ENCODE peak calls at places on chromosome 14, in seven cellular contexts. One of them, this sample, is unnamed.
A peak's percentile ranks its signal among the peaks of the same experiment; 100 is the strongest.

GRCh38 chr14:77119852-77120251 is 21.7 kb downstream of the ZDHHC22 start:
- DNase-seq in fibroblast of villous mesenchyme: no peak
- DNase-seq in Peyer's patch: no peak
- DNase-seq in Panc1: no peak
- DNase-seq in Calu3: no peak
- DNase-seq in MCF 10A: no peak
- DNase-seq in natural killer cell: no peak
- DNase-seq in this sample: no peak

GRCh38 chr14:63918411-63918810 is 65.6 kb downstream of the SYNE2 start:
- DNase-seq in MCF 10A: no peak
- DNase-seq in Peyer's patch: no peak
- DNase-seq in natural killer cell: no peak
- DNase-seq in Calu3: no peak
- DNase-seq in Panc1: no peak
- DNase-seq in fibroblast of villous mesenchyme: no peak
- DNase-seq in this sample: no peak

GRCh38 chr14:105207460-105207901 is 26.4 kb upstream of the NUDT14 start:
- DNase-seq in Peyer's patch: no peak
- DNase-seq in fibroblast of villous mesenchyme: no peak
- DNase-seq in Panc1: no peak
- DNase-seq in Calu3: no peak
- DNase-seq in MCF 10A: no peak
- DNase-seq in natural killer cell: no peak
- DNase-seq in this sample: no peak

GRCh38 chr14:68526420-68527105 is 266.3 kb downstream of the ZFP36L1 start:
- DNase-seq in Panc1: no peak
- DNase-seq in fibroblast of villous mesenchyme: no peak
- DNase-seq in natural killer cell: no peak
- DNase-seq in Peyer's patch: no peak
- DNase-seq in MCF 10A: peak; percentile 81
- DNase-seq in Calu3: peak; percentile 21
- DNase-seq in this sample: no peak

GRCh38 chr14:105582639-105583038 is 56.3 kb downstream of the TMEM121 start:
- DNase-seq in Panc1: no peak
- DNase-seq in fibroblast of villous mesenchyme: no peak
- DNase-seq in MCF 10A: no peak
- DNase-seq in Peyer's patch: peak; percentile 58
- DNase-seq in natural killer cell: peak; percentile 7
- DNase-seq in Calu3: no peak
- DNase-seq in this sample: peak; percentile 92

GRCh38 chr14:25908707-25909106 is 689.1 kb downstream of the NOVA1 start:
- DNase-seq in Panc1: no peak
- DNase-seq in Peyer's patch: no peak
- DNase-seq in MCF 10A: no peak
- DNase-seq in natural killer cell: no peak
- DNase-seq in fibroblast of villous mesenchyme: no peak
- DNase-seq in Calu3: no peak
- DNase-seq in this sample: no peak

GRCh38 chr14:71063351-71063750 is 156.1 kb downstream of the PCNX1 start:
- DNase-seq in MCF 10A: no peak
- DNase-seq in fibroblast of villous mesenchyme: no peak
- DNase-seq in Peyer's patch: no peak
- DNase-seq in Panc1: no peak
- DNase-seq in natural killer cell: no peak
- DNase-seq in Calu3: no peak
- DNase-seq in this sample: no peak

GRCh38 chr14:92154283-92154942 is 32.6 kb downstream of the CPSF2 start:
- DNase-seq in Panc1: no peak
- DNase-seq in fibroblast of villous mesenchyme: no peak
- DNase-seq in Calu3: no peak
- DNase-seq in MCF 10A: peak; percentile 7
- DNase-seq in natural killer cell: no peak
- DNase-seq in Peyer's patch: no peak
- DNase-seq in this sample: no peak

GRCh38 chr14:56808314-56809201 is 1.7 kb downstream of the OTX2 start:
- DNase-seq in natural killer cell: no peak
- DNase-seq in MCF 10A: no peak
- DNase-seq in Peyer's patch: peak; percentile 45
- DNase-seq in Calu3: no peak
- DNase-seq in fibroblast of villous mesenchyme: no peak
- DNase-seq in Panc1: no peak
- DNase-seq in this sample: no peak

GRCh38 chr14:92321701-92322100 is 1.3 kb upstream of the SLC24A4 start:
- DNase-seq in Panc1: no peak
- DNase-seq in fibroblast of villous mesenchyme: no peak
- DNase-seq in Calu3: no peak
- DNase-seq in natural killer cell: no peak
- DNase-seq in MCF 10A: no peak
- DNase-seq in Peyer's patch: no peak
- DNase-seq in this sample: no peak

GRCh38 chr14:68458840-68459469 is 333.9 kb downstream of the ZFP36L1 start:
- DNase-seq in MCF 10A: peak; percentile 94
- DNase-seq in Peyer's patch: no peak
- DNase-seq in Panc1: no peak
- DNase-seq in natural killer cell: no peak
- DNase-seq in fibroblast of villous mesenchyme: peak; percentile 91
- DNase-seq in Calu3: peak; percentile 45
- DNase-seq in this sample: no peak

GRCh38 chr14:34554540-34555250 is 15.2 kb upstream of the EAPP start:
- DNase-seq in fibroblast of villous mesenchyme: no peak
- DNase-seq in MCF 10A: peak; percentile 12
- DNase-seq in natural killer cell: no peak
- DNase-seq in Calu3: no peak
- DNase-seq in Panc1: peak; percentile 42
- DNase-seq in Peyer's patch: no peak
- DNase-seq in this sample: peak; percentile 9

GRCh38 chr14:94677239-94677612 is 65.0 kb downstream of the SERPINA3 start:
- DNase-seq in Calu3: no peak
- DNase-seq in fibroblast of villous mesenchyme: no peak
- DNase-seq in Panc1: no peak
- DNase-seq in Peyer's patch: no peak
- DNase-seq in natural killer cell: no peak
- DNase-seq in MCF 10A: no peak
- DNase-seq in this sample: no peak

GRCh38 chr14:68937790-68938514 is 41.1 kb downstream of the ACTN1 start:
- DNase-seq in Calu3: peak; percentile 74
- DNase-seq in MCF 10A: no peak
- DNase-seq in Peyer's patch: peak; percentile 77
- DNase-seq in natural killer cell: no peak
- DNase-seq in Panc1: no peak
- DNase-seq in fibroblast of villous mesenchyme: peak; percentile 59
- DNase-seq in this sample: peak; percentile 82

DNA sequence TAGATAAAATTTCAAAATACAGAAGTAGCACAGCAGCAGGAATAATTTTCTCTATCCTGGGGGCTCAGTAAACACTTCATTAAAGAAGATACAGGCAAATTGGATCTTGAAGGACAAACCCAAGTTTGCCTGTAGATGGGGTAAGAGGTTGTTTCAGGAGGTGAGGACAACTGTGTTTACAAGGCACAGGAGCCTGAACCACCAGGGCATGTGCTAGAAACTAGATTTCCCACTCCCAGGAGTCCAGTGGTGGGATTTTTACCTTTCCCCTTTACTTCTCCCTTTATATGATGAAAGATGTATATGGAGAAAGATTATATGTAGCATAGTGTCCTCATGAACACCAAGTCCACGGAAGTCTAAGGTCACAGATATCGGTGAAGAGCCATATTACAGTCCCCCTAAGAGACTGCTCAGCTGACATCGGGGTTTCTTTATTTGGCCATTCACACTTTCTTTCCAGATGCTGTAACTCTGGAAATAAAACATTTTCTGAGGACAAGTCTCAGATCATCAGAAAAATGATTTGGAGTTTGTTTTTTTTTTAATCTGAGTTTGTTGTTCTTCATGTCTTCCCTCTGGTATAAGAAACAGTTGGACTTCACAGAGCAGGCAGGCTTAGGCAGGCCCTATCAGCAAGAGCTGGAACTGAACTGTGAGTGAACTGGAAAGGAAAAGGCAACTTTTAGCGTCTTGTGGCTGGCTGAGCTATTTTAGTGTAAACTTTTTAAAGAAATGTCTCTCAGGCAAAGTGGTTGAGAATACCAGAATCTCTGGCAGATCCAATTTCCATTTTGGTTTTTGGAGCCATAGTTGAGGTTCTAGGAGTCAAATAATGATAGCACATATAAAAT is 8.0 kb upstream of the EVL start:
- DNase-seq in natural killer cell: no peak
- DNase-seq in Panc1: no peak
- DNase-seq in MCF 10A: peak; percentile 33
- DNase-seq in Calu3: no peak
- DNase-seq in fibroblast of villous mesenchyme: peak; percentile 67
- DNase-seq in Peyer's patch: no peak
- DNase-seq in this sample: no peak
- TF ChIP-seq CTCF in natural killer cell: peak; percentile 74
- TF ChIP-seq CTCF in Panc1: peak; percentile 39
- TF ChIP-seq CTCF in MCF 10A: no peak
- TF ChIP-seq CTCF in Calu3: no peak
- TF ChIP-seq CTCF in fibroblast of villous mesenchyme: peak; percentile 63
- TF ChIP-seq CTCF in Peyer's patch: peak; percentile 45
- TF ChIP-seq CTCF in this sample: peak; percentile 61

DNA sequence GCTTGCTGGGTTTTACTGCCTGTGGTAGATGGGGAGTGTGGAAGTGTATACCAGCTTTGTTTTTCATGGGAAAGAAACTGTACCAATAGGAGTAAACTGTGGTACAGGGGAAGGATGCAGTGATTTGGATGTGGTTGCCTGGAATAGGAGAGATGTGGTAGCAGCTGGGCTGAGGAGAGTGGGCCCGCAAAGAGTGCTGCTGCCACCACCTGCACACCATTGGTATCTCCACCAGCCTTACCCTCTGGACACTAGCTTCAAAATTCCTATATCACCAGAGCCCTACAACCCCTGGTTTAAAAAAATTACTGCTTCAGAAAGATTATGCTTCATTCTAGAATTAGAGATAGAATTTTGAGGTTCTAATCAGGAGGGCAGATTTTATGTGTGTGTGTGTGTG is 53.6 kb downstream of the AKAP6 start:
- DNase-seq in natural killer cell: no peak
- DNase-seq in Calu3: peak; percentile 61
- DNase-seq in fibroblast of villous mesenchyme: no peak
- DNase-seq in Peyer's patch: no peak
- DNase-seq in Panc1: no peak
- DNase-seq in MCF 10A: peak; percentile 38
- DNase-seq in this sample: no peak
- TF ChIP-seq CTCF in natural killer cell: no peak
- TF ChIP-seq CTCF in Calu3: peak; percentile 46
- TF ChIP-seq CTCF in fibroblast of villous mesenchyme: peak; percentile 42
- TF ChIP-seq CTCF in Peyer's patch: peak; percentile 36
- TF ChIP-seq CTCF in Panc1: peak; percentile 21
- TF ChIP-seq CTCF in MCF 10A: peak; percentile 75
- TF ChIP-seq CTCF in this sample: peak; percentile 72

DNA sequence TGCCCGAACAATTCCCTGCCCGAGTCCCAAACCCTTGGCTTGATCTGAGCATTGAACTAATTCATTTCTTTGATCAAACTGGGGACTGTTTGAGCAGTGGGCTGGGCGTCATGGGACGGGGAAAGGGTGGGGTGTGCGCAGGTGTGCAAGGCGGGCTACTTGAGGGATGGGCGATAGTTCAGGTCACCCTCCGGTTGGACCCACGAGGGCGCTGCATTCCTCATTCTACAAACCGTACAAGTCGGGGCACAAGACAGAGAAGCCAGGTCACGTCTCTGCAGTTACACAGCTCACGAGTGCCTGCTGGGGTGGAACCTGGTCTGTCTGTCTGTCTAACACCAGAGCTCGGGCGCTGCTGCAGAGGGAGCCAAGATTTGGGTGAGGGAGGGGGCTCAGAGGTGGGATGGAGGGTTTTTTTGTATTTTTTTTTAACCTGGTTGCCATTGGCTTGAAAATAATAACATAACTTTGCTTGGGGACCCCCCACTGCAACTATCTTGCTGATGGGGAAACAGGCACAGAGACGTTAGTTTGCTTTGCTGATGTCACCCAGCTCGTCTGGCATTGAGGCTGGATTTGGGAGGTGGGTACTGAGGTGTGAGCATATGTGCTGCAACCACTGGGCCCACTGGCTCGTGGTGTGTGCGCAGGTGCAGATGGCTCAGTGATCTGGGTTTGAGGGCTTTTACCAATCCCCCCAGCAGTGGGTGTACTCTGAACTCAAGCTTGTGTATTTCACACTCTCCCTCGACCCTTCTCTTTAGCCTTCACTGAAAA is 7.6 kb upstream of the RTL1 start:
- DNase-seq in Calu3: no peak
- DNase-seq in MCF 10A: no peak
- DNase-seq in natural killer cell: no peak
- DNase-seq in Panc1: no peak
- DNase-seq in Peyer's patch: no peak
- DNase-seq in fibroblast of villous mesenchyme: no peak
- DNase-seq in this sample: peak; percentile 73
- TF ChIP-seq CTCF in Calu3: no peak
- TF ChIP-seq CTCF in MCF 10A: no peak
- TF ChIP-seq CTCF in natural killer cell: no peak
- TF ChIP-seq CTCF in Panc1: no peak
- TF ChIP-seq CTCF in Peyer's patch: no peak
- TF ChIP-seq CTCF in fibroblast of villous mesenchyme: no peak
- TF ChIP-seq CTCF in this sample: no peak

GRCh38 chr14:20487402-20487742 is 18.0 kb upstream of the RNASE10 start:
- DNase-seq in MCF 10A: no peak
- DNase-seq in natural killer cell: no peak
- DNase-seq in Panc1: no peak
- DNase-seq in fibroblast of villous mesenchyme: no peak
- DNase-seq in Peyer's patch: no peak
- DNase-seq in Calu3: no peak
- DNase-seq in this sample: no peak
- TF ChIP-seq CTCF in MCF 10A: no peak
- TF ChIP-seq CTCF in natural killer cell: no peak
- TF ChIP-seq CTCF in Panc1: peak; percentile 30
- TF ChIP-seq CTCF in fibroblast of villous mesenchyme: no peak
- TF ChIP-seq CTCF in Peyer's patch: no peak
- TF ChIP-seq CTCF in Calu3: no peak
- TF ChIP-seq CTCF in this sample: no peak

DNA sequence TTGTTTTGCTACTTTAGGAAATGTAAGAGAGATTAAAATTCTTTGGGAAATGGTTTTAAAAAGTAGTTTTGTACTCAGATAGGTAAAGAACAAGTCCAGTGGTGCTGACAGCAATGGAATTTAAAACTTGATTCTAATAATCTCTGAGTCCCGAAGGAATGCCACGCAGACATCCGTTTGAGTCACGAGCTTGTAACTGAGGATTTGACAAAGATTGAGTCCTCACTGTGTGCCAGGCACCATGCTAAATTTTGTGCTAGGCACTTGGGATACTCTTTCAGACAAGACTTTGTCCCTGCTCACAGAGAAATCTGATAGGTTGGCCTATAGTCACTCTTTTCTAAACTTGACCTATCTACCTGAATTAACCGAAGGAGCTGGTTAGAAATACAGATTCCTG is 12.7 kb downstream of the FLRT2 start:
- DNase-seq in Panc1: no peak
- DNase-seq in Peyer's patch: no peak
- DNase-seq in MCF 10A: no peak
- DNase-seq in fibroblast of villous mesenchyme: no peak
- DNase-seq in natural killer cell: no peak
- DNase-seq in Calu3: no peak
- DNase-seq in this sample: no peak
- TF ChIP-seq CTCF in Panc1: no peak
- TF ChIP-seq CTCF in Peyer's patch: no peak
- TF ChIP-seq CTCF in MCF 10A: no peak
- TF ChIP-seq CTCF in fibroblast of villous mesenchyme: no peak
- TF ChIP-seq CTCF in natural killer cell: no peak
- TF ChIP-seq CTCF in Calu3: no peak
- TF ChIP-seq CTCF in this sample: no peak